ENCODE peak calls at places on chromosome 19, in four cellular contexts. A is heart left ventricle, D is uterus, Q is PC-3. K is an unnamed sample.
A peak's percentile ranks its signal among the peaks of the same experiment; 100 is the strongest.

GRCh38 chr19:17216058-17216670 is 1.0 kb downstream of the USE1 start:
- DNase-seq in Q (no peak), D (no peak), A (no peak), K (peak; percentile 47)

GRCh38 chr19:31304877-31305312 is 44.3 kb downstream of the TSHZ3 start:
- DNase-seq in D (no peak), Q (no peak), A (no peak), K (no peak)

GRCh38 chr19:13001502-13002388 is 6.5 kb downstream of the NFIX start:
- DNase-seq in D (peak; percentile 86), A (peak; percentile 86), Q (no peak), K (peak; percentile 88)

GRCh38 chr19:22052644-22053013 is 345 bp downstream of the ZNF257 start:
- DNase-seq in Q (no peak), A (peak; percentile 25), D (peak; percentile 12), K (no peak)

GRCh38 chr19:28010656-28011055 is 1202.3 kb downstream of the UQCRFS1 start:
- DNase-seq in Q (no peak), D (no peak), A (no peak), K (no peak)

GRCh38 chr19:1455002-1455335 is 5.0 kb downstream of the APC2 start:
- DNase-seq in D (no peak), A (no peak), Q (peak; percentile 49), K (no peak)

GRCh38 chr19:39539519-39540332 is at the start of gene EID2:
- DNase-seq in Q (peak; percentile 90), D (peak; percentile 95), A (peak; percentile 97), K (peak; percentile 97)

GRCh38 chr19:45496349-45496953 is 396 bp downstream of the RTN2 start:
- DNase-seq in D (peak; percentile 46), A (peak; percentile 63), Q (peak; percentile 18), K (peak; percentile 85)

GRCh38 chr19:1171755-1172352 is 2.2 kb downstream of the SBNO2 start:
- DNase-seq in Q (peak; percentile 36), D (no peak), A (no peak), K (no peak)

GRCh38 chr19:49415102-49415809 is 8.0 kb downstream of the PTH2 start:
- DNase-seq in A (no peak), Q (no peak), D (no peak), K (no peak)

GRCh38 chr19:36605839-36606478 is 846 bp downstream of the ZNF382 start:
- DNase-seq in A (no peak), Q (no peak), D (no peak), K (no peak)

GRCh38 chr19:35533822-35534521 is 716 bp downstream of the GAPDHS start:
- DNase-seq in D (no peak), Q (no peak), A (peak; percentile 51), K (no peak)

DNA sequence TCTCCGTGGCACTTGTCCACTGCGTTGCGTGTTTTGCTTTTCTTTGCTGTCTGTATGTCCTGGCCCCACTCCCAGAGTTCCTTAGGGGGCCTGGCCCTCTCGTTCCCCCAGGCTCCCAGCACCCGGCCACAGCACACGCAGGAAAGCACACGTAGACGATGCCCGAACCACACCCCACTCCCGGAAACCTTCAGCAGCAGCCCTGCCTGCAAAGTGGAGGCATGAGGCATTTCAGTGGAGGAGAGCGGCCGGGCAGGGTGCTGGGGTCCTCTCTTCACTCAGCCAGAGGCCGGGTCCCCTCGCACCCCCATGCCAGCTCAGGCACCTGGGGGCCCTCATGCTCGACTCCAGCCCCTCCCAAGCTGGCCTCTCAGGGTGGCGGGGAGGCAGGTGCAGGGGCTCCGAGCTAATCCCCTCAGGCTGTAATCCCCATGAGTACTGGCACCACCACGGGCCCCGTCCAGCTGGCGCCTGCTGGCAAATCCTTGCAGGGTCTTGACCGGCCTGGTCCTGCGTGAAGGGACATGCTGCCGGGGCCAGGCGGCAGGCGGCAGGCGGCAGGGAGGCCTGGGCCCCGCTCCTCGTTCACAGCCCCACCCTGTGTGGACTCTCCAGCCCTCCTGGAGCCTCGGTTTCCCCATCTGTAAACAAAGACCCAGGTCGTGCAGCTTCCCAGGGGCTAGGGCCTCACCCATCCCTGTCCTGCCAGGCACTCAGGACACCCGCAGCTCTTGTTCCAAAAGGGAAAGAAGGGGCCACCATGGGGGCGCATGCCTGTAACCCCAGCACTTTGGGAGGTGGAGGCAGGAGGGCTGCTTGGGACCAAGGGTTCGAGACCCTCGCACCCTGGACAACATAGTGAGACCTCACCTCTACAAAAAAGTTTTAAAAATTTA is 7.0 kb downstream of the PIP5K1C start:
- DNase-seq in Q (no peak), A (no peak), D (no peak), K (peak; percentile 77)
- H3K4me1 ChIP-seq in Q (no peaks in the 10 kb centered on the region), A (peaks cover 7% of the 10 kb centered on the region), D (peaks cover 5% of the 10 kb centered on the region), K (no peaks in the 10 kb centered on the region)

GRCh38 chr19:18396471-18397241 is 766 bp downstream of the LRRC25 start:
- DNase-seq in A (no peak), D (no peak), Q (no peak), K (no peak)
- H3K36me3 ChIP-seq in A (no peaks in the 10 kb centered on the region), D (no peaks in the 10 kb centered on the region), Q (no peaks in the 10 kb centered on the region), K (no peaks in the 10 kb centered on the region)

DNA sequence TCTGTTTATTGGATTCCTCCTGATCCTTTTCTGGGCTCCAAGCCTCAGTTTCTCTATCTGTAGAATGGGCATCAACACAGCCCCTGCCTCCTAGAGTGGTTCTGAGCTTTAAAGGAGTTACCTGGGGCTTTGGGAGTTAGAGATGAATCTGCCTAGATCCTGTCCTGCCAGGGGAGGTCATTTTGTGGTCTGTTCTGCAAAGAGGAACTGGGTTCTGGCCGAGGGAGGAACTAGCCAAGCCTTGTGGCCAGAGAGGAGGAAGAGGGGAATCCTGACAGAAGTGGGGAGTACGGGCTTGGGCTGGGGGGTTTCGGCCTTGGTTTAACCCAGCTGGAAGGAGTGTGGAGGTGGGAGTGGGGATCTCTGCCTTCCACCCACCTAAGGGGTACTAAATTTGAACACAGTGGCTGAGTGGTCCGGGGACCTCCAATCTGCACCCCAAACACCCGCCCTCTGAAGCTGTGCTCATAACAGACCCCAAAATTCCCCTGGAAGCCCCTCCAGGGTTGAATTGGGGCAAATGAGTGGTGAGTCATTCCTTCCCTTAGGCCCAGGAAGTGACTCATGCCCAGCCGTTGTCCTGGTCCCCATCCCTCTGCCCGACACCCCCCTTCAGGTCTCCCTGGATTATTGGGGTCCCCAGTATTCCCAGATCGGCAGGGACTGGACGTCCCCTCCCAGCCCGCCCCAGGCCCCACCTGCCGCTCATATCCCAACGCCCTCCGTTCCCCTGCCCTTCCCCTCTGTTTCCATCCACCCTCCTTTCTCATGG is 2.8 kb downstream of the ADGRE5 start:
- DNase-seq in Q (peak; percentile 56), A (no peak), D (peak; percentile 53), K (no peak)
- H3K27ac ChIP-seq in Q (peak overlapping the region; percentile 48), A (peak overlapping the region; percentile 34), D (peak overlapping the region; percentile 93), K (peak overlapping the region; percentile 60)

GRCh38 chr19:8457209-8457608 is 12.4 kb downstream of the HNRNPM start:
- DNase-seq in D (no peak), A (no peak), Q (no peak), K (no peak)
- H3K4me1 ChIP-seq in D (peaks cover 10% of the 10 kb centered on the region), A (peaks cover 59% of the 10 kb centered on the region), Q (peaks cover 61% of the 10 kb centered on the region), K (peaks cover 6% of the 10 kb centered on the region)

GRCh38 chr19:54148158-54148557 is 10.6 kb downstream of the CNOT3 start:
- DNase-seq in A (no peak), D (no peak), Q (no peak), K (no peak)

GRCh38 chr19:54149021-54149812 is 10.3 kb downstream of the LENG1 start:
- DNase-seq in A (no peak), D (no peak), Q (no peak), K (no peak)

GRCh38 chr19:54147676-54148075 is 10.1 kb downstream of the CNOT3 start:
- DNase-seq in Q (no peak), D (peak; percentile 64), A (peak; percentile 81), K (no peak)

GRCh38 chr19:54142166-54142780 is 4.7 kb downstream of the CNOT3 start:
- DNase-seq in Q (no peak), A (no peak), D (no peak), K (no peak)

DNA sequence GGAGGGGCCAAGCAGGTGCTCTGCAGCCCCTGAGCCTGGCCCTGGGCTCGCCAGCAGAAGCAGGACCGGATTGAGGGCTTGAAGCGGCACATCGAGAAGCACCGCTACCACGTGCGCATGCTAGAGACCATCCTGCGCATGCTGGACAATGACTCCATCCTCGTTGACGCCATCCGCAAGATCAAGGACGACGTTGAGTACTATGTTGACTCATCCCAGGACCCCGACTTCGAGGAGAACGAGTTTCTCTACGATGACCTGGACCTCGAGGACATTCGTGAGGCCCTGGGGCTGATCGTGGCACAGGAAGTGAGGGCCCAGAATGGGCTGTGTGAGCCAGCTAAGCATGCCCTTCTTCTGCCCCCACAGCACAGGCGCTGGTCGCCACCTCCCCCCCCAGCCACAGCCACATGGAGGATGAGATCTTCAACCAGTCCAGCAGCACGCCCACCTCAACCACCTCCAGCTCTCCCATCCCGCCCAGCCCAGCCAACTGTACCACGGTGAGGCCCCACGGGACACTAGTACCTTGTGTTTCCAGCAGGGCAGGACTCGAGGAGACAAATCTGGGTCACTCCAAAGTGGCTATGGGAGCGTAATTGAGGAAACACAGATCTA is 8.1 kb downstream of the CNOT3 start:
- DNase-seq in Q (no peak), A (no peak), D (no peak), K (no peak)
- H3K36me3 ChIP-seq in Q (peaks cover 79% of the 10 kb centered on the region), A (peaks cover 7% of the 10 kb centered on the region), D (no peaks in the 10 kb centered on the region), K (peaks cover 20% of the 10 kb centered on the region)